ENCODE peak calls at places on chromosomes 6 and 20, in five cellular contexts. P is adrenal gland, F is heart left ventricle, Y is body of pancreas, T is IMR-90. D is an unnamed sample.

GRCh38 chr6:169839029-169839481 is 87.6 kb downstream of the ERMARD start:
- DNase-seq in Y (no peak), F (no peak), T (no peak), P (no peak), D (no peak)

GRCh38 chr6:56091159-56091869 is 156.1 kb downstream of the COL21A1 start:
- DNase-seq in T (peak), P (no peak), F (no peak), Y (no peak), D (peak)

GRCh38 chr20:50338479-50339195 is 148.0 kb downstream of the CEBPB start:
- DNase-seq in P (peak), T (peak), Y (no peak), F (no peak), D (no peak)

GRCh38 chr6:91135406-91135805 is 548.5 kb upstream of the MAP3K7 start:
- DNase-seq in Y (no peak), T (no peak), F (no peak), P (no peak), D (no peak)

GRCh38 chr6:33896391-33897192 is 92.8 kb upstream of the MLN start:
- DNase-seq in F (no peak), Y (no peak), T (peak), P (no peak), D (no peak)

GRCh38 chr6:145044606-145045275 is 690.6 kb downstream of the EPM2A start:
- DNase-seq in P (no peak), Y (no peak), T (peak), F (no peak), D (no peak)

GRCh38 chr6:134394141-134394648 is 76.3 kb upstream of the SGK1 start:
- DNase-seq in Y (no peak), T (no peak), F (no peak), P (no peak), D (no peak)

GRCh38 chr20:5156670-5157448 is 30.1 kb downstream of the CDS2 start:
- DNase-seq in F (no peak), Y (no peak), T (peak), P (no peak), D (peak)

GRCh38 chr6:69795469-69796080 is 1.2 kb downstream of the LMBRD1 start:
- DNase-seq in T (no peak), Y (no peak), P (no peak), F (no peak), D (no peak)

GRCh38 chr20:53609501-53610445 is 16.1 kb upstream of the ZNF217 start:
- DNase-seq in P (no peak), Y (peak), F (peak), T (peak), D (no peak)

GRCh38 chr20:3727333-3728035 is 5.0 kb upstream of the HSPA12B start:
- DNase-seq in T (peak), Y (no peak), F (peak), P (no peak), D (no peak)

GRCh38 chr6:15341311-15341710 is 95.4 kb downstream of the JARID2 start:
- DNase-seq in F (no peak), P (no peak), T (no peak), Y (no peak), D (no peak)

GRCh38 chr20:38117635-38118034 is 47.4 kb downstream of the TGM2 start:
- DNase-seq in T (peak), F (no peak), Y (no peak), P (no peak), D (no peak)

GRCh38 chr6:133983099-133983939 is 30.3 kb downstream of the TBPL1 start:
- DNase-seq in T (peak), P (peak), F (no peak), Y (peak), D (no peak)

GRCh38 chr6:16060039-16060438 is 68.8 kb upstream of the MYLIP start:
- DNase-seq in P (no peak), F (no peak), T (no peak), Y (no peak), D (no peak)

GRCh38 chr6:155880905-155881304 is 425.3 kb upstream of the NOX3 start:
- DNase-seq in P (no peak), T (peak), Y (peak), F (no peak), D (no peak)

GRCh38 chr6:161068296-161068695 is 76.7 kb downstream of the MAP3K4 start:
- DNase-seq in T (no peak), F (no peak), P (no peak), Y (no peak), D (no peak)

GRCh38 chr20:36493801-36494114 is 47.6 kb upstream of the MYL9 start:
- DNase-seq in Y (peak), P (peak), T (peak), F (peak), D (peak)

GRCh38 chr6:163620101-163620500 is 205.6 kb downstream of the QKI start:
- DNase-seq in F (no peak), P (no peak), T (no peak), Y (no peak), D (no peak)

GRCh38 chr20:1654994-1655393 is 2.6 kb downstream of the SIRPG start:
- DNase-seq in T (no peak), Y (no peak), P (no peak), F (no peak), D (no peak)

DNA sequence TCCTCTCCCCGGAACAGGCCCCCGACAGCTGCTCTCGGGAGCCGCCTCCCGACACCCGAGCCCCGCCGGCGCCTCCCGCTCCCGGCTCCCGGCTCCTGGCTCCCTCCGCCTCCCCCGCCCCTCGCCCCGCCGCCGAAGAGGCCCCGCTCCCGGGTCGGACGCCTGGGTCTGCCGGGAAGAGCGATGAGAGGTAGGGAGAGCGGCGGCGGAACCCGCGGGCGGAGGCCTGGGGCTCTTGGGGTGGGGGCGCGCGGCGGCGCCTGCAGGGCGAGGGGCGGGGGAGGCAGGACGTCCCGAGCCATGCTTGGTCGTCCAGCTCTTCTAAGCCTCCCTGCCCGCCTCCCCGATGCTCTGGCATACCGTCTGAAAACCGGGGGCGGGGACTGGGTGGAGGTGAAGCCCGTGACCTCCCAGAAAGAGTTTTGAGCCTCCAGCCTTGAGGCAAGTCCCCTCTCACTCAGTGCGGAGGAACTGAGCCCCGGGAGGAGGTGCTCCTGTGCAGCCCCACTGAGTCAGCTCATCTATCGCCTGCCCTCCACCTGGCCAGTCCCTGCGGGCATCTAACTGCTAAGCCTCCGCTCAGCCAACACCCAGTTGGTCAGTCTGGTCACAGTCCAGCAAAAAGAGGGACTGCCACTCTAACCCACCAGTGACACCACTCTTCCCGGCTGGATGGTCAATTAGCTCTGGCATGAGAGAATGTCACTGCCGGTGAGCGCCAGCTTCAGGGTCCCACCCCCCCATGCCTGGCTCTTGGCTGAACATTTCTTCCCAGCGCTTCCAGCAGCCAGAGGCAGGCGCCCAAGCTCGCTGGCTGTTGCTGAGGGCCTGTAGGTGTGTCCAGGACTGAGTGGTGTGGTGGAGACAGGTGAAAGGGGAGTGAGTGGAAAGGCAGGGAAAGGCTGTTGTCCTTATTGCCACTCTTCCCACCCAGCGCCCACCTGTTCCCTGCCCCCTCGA is 482 bp downstream of the DDR1 start:
- DNase-seq in Y (peak), P (peak), F (no peak), T (peak), D (peak)
- TF ChIP-seq POLR2A in Y (peak), P (peak), F (no peak), T (no peak), D (no peak)

GRCh38 chr6:4134841-4135664 is at the start of gene ECI2:
- DNase-seq in P (peak), Y (no peak), F (peak), T (peak), D (peak)
- TF ChIP-seq POLR2A in P (peak), Y (peak), F (peak), T (no peak), D (peak)

GRCh38 chr20:62900052-62900691 is 26.1 kb downstream of the DIDO1 start:
- DNase-seq in P (peak), F (peak), T (peak), Y (peak), D (peak)
- TF ChIP-seq POLR2A in P (no peak), F (no peak), T (peak), Y (no peak), D (no peak)

DNA sequence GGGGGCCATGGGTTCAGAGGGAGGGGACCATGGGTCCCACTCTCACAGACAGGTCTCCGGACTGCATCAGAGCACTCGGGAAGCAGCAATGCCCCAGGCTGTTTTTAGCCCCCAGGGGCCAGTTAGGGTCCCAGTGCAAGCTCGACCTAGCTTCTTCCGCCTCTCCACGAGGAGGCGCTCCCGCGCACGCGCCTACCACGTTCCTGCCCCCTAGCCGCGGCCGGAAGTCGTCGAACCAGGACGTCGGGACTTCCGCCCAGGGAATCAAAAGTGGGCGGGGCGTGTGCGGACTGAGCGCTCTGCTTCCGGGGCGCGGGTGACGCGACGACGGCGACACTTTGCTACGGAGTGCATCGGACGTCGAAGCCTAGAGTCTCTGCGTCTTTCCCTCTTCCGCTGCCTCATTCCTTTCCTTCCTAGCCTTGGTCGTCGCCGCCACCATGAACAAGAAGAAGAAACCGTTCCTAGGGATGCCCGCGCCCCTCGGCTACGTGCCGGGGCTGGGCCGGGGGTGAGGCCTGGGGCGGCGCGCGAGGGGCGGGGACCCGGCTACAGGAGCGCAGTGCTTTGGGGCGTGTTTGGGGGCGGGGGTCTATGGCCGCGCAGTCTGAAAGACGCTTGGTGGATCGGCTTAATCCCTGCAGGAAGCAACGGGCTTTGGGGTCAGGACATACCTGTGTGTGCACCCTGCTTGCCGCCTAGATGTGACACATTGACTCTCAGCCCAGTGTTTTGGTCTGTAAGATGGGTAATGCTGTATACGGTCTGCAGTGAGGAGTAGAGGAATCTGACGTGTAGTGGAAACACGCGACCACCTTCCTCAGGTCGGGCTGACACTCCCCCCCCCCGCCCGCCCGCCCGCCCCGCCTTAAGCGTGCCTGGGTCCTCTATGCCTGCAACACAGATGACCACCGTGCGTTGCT is at the start of gene PRPF6:
- DNase-seq in F (peak), Y (peak), T (peak), P (peak), D (peak)
- TF ChIP-seq POLR2A in F (peak), Y (peak), T (peak), P (peak), D (peak)

DNA sequence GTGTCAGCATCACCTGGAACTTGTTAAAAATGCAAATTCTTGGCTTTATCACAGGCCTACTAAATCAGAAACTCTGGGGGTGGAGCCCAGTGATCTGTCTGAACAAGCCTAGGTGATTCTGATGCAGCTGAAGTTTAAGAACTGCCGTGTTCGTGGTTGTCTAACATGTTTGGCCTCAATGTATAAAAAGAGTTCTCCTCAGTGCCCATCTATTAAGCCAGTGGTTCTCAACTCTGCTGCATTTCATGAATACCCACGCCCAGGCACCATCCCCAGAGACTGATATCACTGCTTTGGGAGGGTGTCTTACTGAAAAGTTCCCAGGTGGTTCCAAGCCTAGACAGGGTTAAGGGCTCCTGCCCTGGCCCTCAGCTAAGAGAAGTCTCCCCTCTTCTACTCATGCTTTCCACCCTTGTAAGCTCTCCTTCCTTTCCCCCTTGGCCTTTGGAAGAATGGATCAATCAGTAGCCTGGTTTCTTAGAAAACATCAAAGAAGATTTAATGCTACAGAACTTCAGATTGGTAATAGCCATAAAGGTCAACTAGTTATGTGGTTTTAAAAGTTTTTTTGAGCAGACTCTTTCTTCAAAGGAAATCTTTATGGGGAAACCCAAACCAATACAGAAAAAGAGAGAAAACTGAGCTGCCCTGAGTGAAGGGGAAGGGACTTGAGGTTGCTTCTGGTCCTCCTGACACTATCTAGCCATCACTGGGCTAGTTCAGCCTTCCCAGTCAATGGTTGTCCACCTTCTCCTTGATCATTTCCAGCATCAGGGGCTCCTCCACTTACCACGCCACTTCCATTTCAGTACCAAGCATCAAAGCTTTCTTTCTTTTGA is 38.9 kb upstream of the TNFAIP3 start:
- DNase-seq in F (no peak), T (no peak), Y (no peak), P (no peak), D (no peak)
- TF ChIP-seq POLR2A in F (no peak), T (no peak), Y (no peak), P (no peak), D (no peak)

D was measured in H54.